ENCODE peak calls at places on chromosomes 7 and 10, in five cellular contexts. S is heart right ventricle; U is CD8-positive, alpha-beta T cell; H is fibroblast of lung; T is HCT116. M is an unnamed sample. For H3K27me3, the result is how much of the 10 kb centered on the place peaks cover.

GRCh38 chr7:40507166-40507565 is 372.4 kb downstream of the SUGCT start:
- DNase-seq in S (no peak), U (no peak), H (peak), T (no peak), M (no peak)

GRCh38 chr10:103192451-103193106 is 493 bp downstream of the NT5C2 start:
- DNase-seq in T (peak), U (peak), H (peak), S (peak), M (peak)

GRCh38 chr10:45461034-45461433 is 87.0 kb downstream of the ALOX5 start:
- DNase-seq in H (no peak), T (no peak), U (no peak), S (no peak), M (no peak)

GRCh38 chr7:42479452-42480303 is 242.7 kb upstream of the GLI3 start:
- DNase-seq in S (no peak), H (peak), T (no peak), U (no peak), M (no peak)

GRCh38 chr10:36224431-36224985 is 582.4 kb upstream of the FZD8 start:
- DNase-seq in S (no peak), U (no peak), T (no peak), H (peak), M (no peak)

GRCh38 chr7:36227223-36227622 is 74.2 kb downstream of the EEPD1 start:
- DNase-seq in U (no peak), H (peak), T (no peak), S (no peak), M (no peak)

GRCh38 chr7:37961251-37961650 is 40.8 kb downstream of the EPDR1 start:
- DNase-seq in H (no peak), T (no peak), S (no peak), U (no peak), M (no peak)

GRCh38 chr10:72297281-72297967 is 23.7 kb downstream of the DDIT4 start:
- DNase-seq in H (peak), T (no peak), U (peak), S (peak), M (peak)

GRCh38 chr7:5428470-5429252 is 5.0 kb upstream of the TNRC18 start:
- DNase-seq in T (no peak), U (no peak), H (peak), S (peak), M (peak)

GRCh38 chr7:44461387-44461786 is 29.1 kb downstream of the NUDCD3 start:
- DNase-seq in H (peak), S (no peak), U (peak), T (no peak), M (peak)

GRCh38 chr10:106107711-106108110 is 1056.8 kb downstream of the SORCS1 start:
- DNase-seq in T (no peak), U (no peak), H (no peak), S (no peak), M (no peak)

GRCh38 chr7:28629216-28629848 is 217.0 kb downstream of the CREB5 start:
- DNase-seq in S (peak), U (no peak), H (peak), T (no peak), M (no peak)

GRCh38 chr7:146937836-146938235 is 821.2 kb downstream of the CNTNAP2 start:
- DNase-seq in U (no peak), H (no peak), S (no peak), T (no peak), M (no peak)

GRCh38 chr7:131042269-131043160 is 285.2 kb upstream of the MKLN1 start:
- DNase-seq in S (no peak), U (no peak), T (no peak), H (no peak), M (no peak)

GRCh38 chr10:121615401-121615800 is 17.2 kb upstream of the FGFR2 start:
- DNase-seq in H (no peak), T (no peak), U (no peak), S (no peak), M (no peak)

GRCh38 chr10:50991496-50992355 is 82.6 kb upstream of the PRKG1 start:
- DNase-seq in S (peak), H (peak), U (no peak), T (no peak), M (no peak)

GRCh38 chr7:140008755-140009610 is 53.8 kb downstream of the PARP12 start:
- DNase-seq in H (no peak), T (no peak), S (no peak), U (no peak), M (no peak)

GRCh38 chr7:47622946-47623640 is 41.2 kb upstream of the TNS3 start:
- DNase-seq in S (no peak), H (peak), U (no peak), T (no peak), M (peak)

GRCh38 chr10:120460776-120461175 is 3.7 kb downstream of the PLPP4 start:
- DNase-seq in U (no peak), H (no peak), S (no peak), T (no peak), M (no peak)

GRCh38 chr7:42236266-42237161 is 495 bp downstream of the GLI3 start:
- DNase-seq in S (peak), H (peak), U (no peak), T (no peak), M (no peak)

GRCh38 chr10:103454026-103454425 is 1.9 kb upstream of the CALHM2 start:
- DNase-seq in U (no peak), T (no peak), S (no peak), H (no peak), M (no peak)

GRCh38 chr10:126331101-126331500 is 57.2 kb downstream of the ADAM12 start:
- DNase-seq in U (no peak), H (no peak), S (no peak), T (no peak), M (peak)

GRCh38 chr10:53153831-53154230 is 381.2 kb upstream of the MBL2 start:
- DNase-seq in S (no peak), T (no peak), H (no peak), U (no peak), M (no peak)

GRCh38 chr10:34824870-34825269 is 9.8 kb upstream of the PARD3 start:
- DNase-seq in U (no peak), T (no peak), S (no peak), H (no peak), M (no peak)

GRCh38 chr7:47228386-47229014 is 353.4 kb downstream of the TNS3 start:
- DNase-seq in S (no peak), U (no peak), H (no peak), T (peak), M (no peak)

GRCh38 chr10:89869757-89870156 is 168.4 kb downstream of the KIF20B start:
- DNase-seq in H (no peak), S (no peak), U (no peak), T (no peak), M (no peak)

GRCh38 chr10:89869180-89869579 is 167.8 kb downstream of the KIF20B start:
- DNase-seq in H (no peak), U (no peak), T (no peak), S (no peak), M (no peak)

GRCh38 chr10:89873047-89873446 is 171.7 kb downstream of the KIF20B start:
- DNase-seq in U (no peak), H (no peak), T (no peak), S (no peak), M (no peak)

GRCh38 chr10:89867964-89868363 is 166.6 kb downstream of the KIF20B start:
- DNase-seq in T (peak), S (no peak), U (no peak), H (peak), M (no peak)
- H3K27me3 ChIP-seq in T (under half), S (under half), U (under half), H (under half), M (under half)

DNA sequence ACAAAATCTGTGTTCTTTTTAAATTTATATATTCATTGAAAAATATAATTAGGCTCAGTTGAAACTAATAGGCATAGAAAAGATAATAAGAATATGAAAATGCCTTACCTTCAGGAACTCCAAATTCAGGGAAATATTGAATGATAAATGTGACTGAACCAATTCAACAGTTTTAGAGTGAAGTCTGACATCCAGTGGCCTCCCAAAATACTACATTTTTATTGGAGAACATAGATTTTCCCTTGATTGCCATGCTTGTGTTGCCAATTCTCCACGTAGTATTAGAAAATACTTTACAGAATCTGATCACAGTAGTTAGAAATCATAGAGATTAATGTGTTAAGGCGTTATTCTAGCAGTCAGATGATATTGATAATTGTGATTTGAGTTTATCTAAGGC is 1246.7 kb downstream of the GATA3 start:
- DNase-seq in U (no peak), H (peak), S (no peak), T (no peak), M (no peak)
- H3K27ac ChIP-seq in U (no peak), H (no peak), S (no peak), T (no peak), M (no peak)

GRCh38 chr7:122299935-122300606 is 4.5 kb downstream of the FEZF1 start:
- DNase-seq in S (no peak), T (no peak), H (no peak), U (no peak), M (no peak)
- H3K27me3 ChIP-seq in S (under half), T (under half), H (half or more), U (under half), M (under half)

GRCh38 chr7:128265906-128266300 is 24.8 kb downstream of the LEP start:
- DNase-seq in T (no peak), S (no peak), U (no peak), H (no peak), M (no peak)

GRCh38 chr7:128264477-128264876 is 23.4 kb downstream of the LEP start:
- DNase-seq in U (no peak), T (no peak), S (no peak), H (no peak), M (no peak)

GRCh38 chr7:128266529-128266890 is 25.4 kb downstream of the LEP start:
- DNase-seq in T (no peak), U (no peak), H (no peak), S (no peak), M (no peak)

GRCh38 chr7:128266891-128267839 is 26.1 kb downstream of the LEP start:
- DNase-seq in U (no peak), T (no peak), S (peak), H (peak), M (no peak)

GRCh38 chr7:128265156-128265905 is 24.3 kb downstream of the LEP start:
- DNase-seq in T (no peak), S (no peak), H (no peak), U (no peak), M (no peak)
- H3K27ac ChIP-seq in T (no peak), S (no peak), H (no peak), U (no peak), M (no peak)

GRCh38 chr10:93580824-93581223 is 14.4 kb downstream of the FFAR4 start:
- DNase-seq in T (no peak), U (no peak), H (peak), S (no peak), M (no peak)
- H3K27me3 ChIP-seq in T (under half), U (under half), H (under half), S (under half), M (under half)

GRCh38 chr7:106484562-106484961 is 176.4 kb downstream of the CCDC71L start:
- DNase-seq in H (peak), S (no peak), U (no peak), T (no peak), M (no peak)
- H3K27ac ChIP-seq in H (peak), S (no peak), U (no peak), T (no peak), M (peak)

GRCh38 chr10:74072503-74072902 is 74.6 kb downstream of the VCL start:
- DNase-seq in S (no peak), U (no peak), H (peak), T (peak), M (no peak)

GRCh38 chr10:74075906-74076305 is 74.7 kb downstream of the AP3M1 start:
- DNase-seq in T (no peak), H (no peak), U (no peak), S (no peak), M (no peak)

GRCh38 chr10:74067373-74068370 is 69.8 kb downstream of the VCL start:
- DNase-seq in S (no peak), H (peak), T (no peak), U (no peak), M (no peak)

GRCh38 chr10:74076961-74077360 is 73.7 kb downstream of the AP3M1 start:
- DNase-seq in U (no peak), S (no peak), T (no peak), H (no peak), M (no peak)

DNA sequence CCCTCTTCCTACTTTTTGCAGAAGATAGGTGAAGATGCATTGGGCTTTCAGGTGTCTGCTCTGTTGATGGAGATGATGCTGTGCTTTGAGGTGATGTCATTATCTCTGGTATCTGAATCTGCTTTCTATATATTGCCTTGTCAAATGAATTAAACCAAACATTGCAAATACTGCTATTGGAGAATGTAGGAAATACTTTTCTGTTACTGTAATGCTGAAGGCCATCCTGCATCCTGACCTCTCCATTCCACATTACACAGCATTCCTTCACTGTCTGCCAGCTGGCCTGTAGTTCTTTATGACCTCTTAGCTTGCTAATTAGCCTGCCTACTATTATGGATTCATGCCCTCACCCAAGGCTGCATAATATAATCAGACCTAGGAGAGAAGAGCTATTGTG is 73.2 kb downstream of the VCL start:
- DNase-seq in T (no peak), H (peak), S (no peak), U (no peak), M (peak)
- H3K27me3 ChIP-seq in T (under half), H (under half), S (under half), U (under half), M (under half)

DNA sequence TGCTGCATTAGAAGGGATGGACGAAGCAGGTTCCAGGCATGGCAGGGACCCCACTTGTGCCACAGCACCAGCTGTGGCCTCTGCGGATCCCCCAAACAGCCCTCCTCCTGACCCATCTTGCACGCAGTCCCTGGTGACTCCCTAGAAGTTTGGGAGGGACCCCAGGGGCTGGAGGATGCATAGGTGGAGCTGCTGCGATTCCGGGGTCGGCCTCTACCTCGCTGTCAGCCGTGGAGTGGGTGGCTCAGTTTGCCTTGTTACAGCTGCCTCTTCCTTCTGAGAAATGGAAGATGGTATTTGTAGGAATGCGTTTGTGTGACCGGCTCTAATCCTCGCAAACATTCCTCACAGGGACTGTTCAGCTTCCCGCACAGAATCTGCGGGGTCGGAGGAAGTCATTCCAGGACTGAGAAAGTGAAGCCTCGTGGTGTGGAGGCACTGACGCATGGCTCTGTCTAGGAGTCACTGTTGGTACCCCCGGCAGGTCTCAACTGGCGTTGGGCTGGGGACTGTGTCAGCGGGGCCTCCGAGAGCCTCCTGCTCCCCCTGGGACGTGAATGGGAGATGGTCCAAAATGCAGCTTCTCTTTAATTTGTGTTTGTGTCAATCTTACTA is 17.5 kb downstream of the PWWP2B start:
- DNase-seq in H (no peak), S (peak), U (no peak), T (no peak), M (no peak)
- H3K27ac ChIP-seq in H (no peak), S (no peak), U (no peak), T (no peak), M (no peak)